ENCODE peak calls at places on chromosome 12, in four cellular contexts. H, Q, J and P are unnamed samples. For H3K9me3, the result is how much of the 10 kb centered on the place peaks cover.

GRCh38 chr12:51531284-51531981 is 59.6 kb upstream of the SCN8A start:
- DNase-seq in Q (no peak), H (no peak), J (no peak), P (no peak)

GRCh38 chr12:122944588-122944987 is 21.7 kb downstream of the ABCB9 start:
- DNase-seq in Q (peak), H (peak), J (no peak), P (peak)

GRCh38 chr12:105567061-105567460 is 236.6 kb downstream of the C12orf75 start:
- DNase-seq in Q (peak), H (no peak), J (no peak), P (no peak)

GRCh38 chr12:5123921-5124320 is 80.2 kb downstream of the KCNA5 start:
- DNase-seq in H (no peak), J (no peak), Q (peak), P (no peak)

GRCh38 chr12:39227218-39227617 is 215.7 kb downstream of the KIF21A start:
- DNase-seq in J (no peak), H (no peak), Q (peak), P (no peak)

GRCh38 chr12:118418385-118419057 is 42.2 kb downstream of the SUDS3 start:
- DNase-seq in J (no peak), Q (no peak), H (no peak), P (no peak)

GRCh38 chr12:77231548-77231947 is 166.2 kb upstream of the E2F7 start:
- DNase-seq in J (no peak), H (no peak), Q (peak), P (peak)

GRCh38 chr12:125633686-125634085 is 568.5 kb downstream of the AACS start:
- DNase-seq in J (no peak), Q (no peak), H (no peak), P (peak)

GRCh38 chr12:110338754-110339153 is 57.7 kb downstream of the ATP2A2 start:
- DNase-seq in H (no peak), Q (no peak), J (no peak), P (no peak)

GRCh38 chr12:4287325-4288290 is 14.0 kb downstream of the CCND2 start:
- DNase-seq in H (no peak), J (no peak), Q (no peak), P (no peak)

GRCh38 chr12:81492131-81492720 is 266.9 kb downstream of the PPFIA2 start:
- DNase-seq in Q (peak), H (no peak), J (peak), P (no peak)

GRCh38 chr12:27048822-27049752 is 26.7 kb downstream of the MED21 start:
- DNase-seq in J (no peak), H (no peak), Q (peak), P (no peak)

GRCh38 chr12:68352067-68352466 is 19.9 kb upstream of the MDM1 start:
- DNase-seq in J (no peak), Q (no peak), H (no peak), P (no peak)

GRCh38 chr12:70241845-70242244 is 1.4 kb upstream of the CNOT2 start:
- DNase-seq in Q (no peak), J (no peak), H (no peak), P (no peak)

GRCh38 chr12:93638095-93638494 is 39.1 kb upstream of the CRADD start:
- DNase-seq in J (no peak), Q (peak), H (no peak), P (no peak)

GRCh38 chr12:31964280-31964679 is 5.1 kb downstream of the RESF1 start:
- DNase-seq in J (no peak), H (no peak), Q (no peak), P (no peak)
- H3K9me3 ChIP-seq in J (under half), H (under half), Q (under half), P (under half)

GRCh38 chr12:38155020-38155395 is 161.6 kb upstream of the ALG10B start:
- DNase-seq in Q (no peak), J (no peak), H (no peak), P (no peak)
- H3K9me3 ChIP-seq in Q (under half), J (under half), H (under half), P (under half)

GRCh38 chr12:131245564-131246355 is 292.1 kb downstream of the ADGRD1 start:
- DNase-seq in J (no peak), H (no peak), Q (no peak), P (no peak)

GRCh38 chr12:131239384-131240094 is 285.8 kb downstream of the ADGRD1 start:
- DNase-seq in Q (no peak), J (no peak), H (no peak), P (no peak)

DNA sequence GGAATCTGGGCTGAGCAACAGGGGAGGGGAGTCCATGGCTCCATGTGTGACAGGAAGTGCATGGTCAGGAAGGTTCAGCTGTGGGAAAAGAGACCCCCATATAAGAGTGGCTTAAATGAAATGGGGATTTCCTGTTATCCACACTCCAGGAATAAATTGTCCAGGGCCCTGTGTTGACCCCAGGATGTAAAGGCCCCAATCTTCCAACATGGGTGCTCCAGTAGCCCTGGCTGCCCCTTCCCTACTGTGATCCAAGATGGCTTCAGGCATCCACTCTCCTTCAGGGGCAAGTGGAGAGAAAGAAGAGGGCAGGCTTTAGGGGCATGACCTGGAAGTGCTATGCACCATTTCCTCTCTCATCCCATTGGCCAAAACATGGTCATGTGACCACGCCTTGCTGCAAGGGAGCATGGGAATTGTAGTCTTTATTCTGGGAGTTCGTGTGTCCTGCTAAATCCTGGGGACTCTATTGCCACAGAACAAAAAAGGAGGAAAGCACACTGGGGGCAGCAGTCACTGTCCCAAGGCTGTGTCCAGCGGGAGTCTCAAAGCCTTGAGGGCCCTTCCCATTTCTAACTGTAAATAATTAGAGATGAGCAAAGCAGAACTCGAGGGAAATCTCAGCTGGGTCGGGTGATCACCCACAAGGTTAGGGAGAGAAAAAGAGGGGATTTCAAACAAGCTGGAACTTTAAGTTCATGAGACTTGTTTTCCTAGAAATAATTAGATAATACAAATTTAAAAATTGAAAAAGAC is 289.2 kb downstream of the ADGRD1 start:
- DNase-seq in J (no peak), Q (no peak), H (no peak), P (no peak)
- H3K9me3 ChIP-seq in J (under half), Q (under half), H (under half), P (under half)

DNA sequence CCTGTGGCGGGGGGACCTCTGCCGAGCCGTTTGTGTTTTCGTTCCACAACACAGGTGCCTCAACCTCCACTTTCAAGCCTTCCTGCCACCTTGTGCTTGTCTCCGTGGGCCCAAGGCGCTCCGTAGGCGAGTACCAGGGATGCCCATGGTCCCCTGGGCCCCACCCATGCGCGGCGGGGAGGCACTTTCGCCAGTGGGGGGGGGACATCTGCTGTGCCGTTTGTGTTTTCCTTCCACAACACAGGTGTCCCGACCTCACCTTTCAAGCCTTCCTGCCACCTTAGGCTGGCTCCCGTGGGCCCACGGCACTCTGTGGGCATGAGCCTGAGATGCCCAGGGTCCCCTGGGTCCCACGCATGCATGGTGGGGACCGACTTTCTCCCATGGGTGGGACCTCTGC is 335.9 kb downstream of the ALG10 start:
- DNase-seq in J (no peak), Q (no peak), H (no peak), P (no peak)
- H3K9me3 ChIP-seq in J (under half), Q (under half), H (under half), P (under half)

DNA sequence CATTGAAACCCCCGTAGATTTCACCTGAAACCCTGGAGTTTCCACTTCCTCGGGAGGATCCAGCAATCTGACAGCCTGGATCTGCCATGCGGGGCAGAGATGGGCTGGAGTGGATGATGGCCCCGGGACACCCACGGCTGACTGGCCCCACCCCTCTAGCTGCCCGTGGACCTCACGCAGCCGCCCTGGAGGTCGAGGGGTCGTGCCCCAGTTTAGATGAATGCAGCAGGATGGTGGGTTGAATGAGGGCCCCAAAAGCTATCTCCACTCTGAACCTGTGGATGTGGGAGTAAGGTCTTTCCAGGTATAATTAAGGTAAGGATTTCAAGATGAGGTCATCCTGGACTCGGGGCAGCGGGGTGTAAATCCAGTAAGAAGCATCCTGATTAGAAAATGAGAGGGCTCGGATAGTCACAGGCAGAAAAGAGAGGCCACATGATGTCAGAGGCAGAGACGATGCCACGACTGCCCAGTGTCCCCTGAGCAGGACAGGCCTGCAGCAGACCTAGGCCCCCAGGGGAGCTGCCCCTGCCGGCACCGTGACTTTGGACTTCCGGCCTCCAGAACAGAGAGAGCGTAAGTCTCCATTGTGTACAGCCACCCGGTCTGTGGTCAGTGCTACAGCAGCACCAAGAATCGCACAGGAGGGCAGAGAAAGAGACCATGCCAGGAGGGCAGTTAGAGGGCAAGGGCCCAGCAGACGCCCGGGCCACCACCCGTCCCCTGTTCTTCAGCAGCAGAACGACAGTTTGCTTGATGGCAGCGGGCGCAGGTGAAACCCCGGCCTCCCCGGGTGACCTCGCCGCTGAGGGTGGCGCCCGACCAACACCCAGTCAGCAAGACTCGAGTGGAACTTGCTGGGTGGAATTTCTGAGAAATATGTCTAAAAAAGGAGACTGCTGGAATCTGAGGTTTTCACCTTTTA is 20.0 kb downstream of the GALNT9 start:
- DNase-seq in Q (no peak), H (peak), J (no peak), P (no peak)
- H3K9me3 ChIP-seq in Q (under half), H (under half), J (under half), P (under half)

GRCh38 chr12:56866493-56866892 is 67.7 kb downstream of the SDR9C7 start:
- DNase-seq in J (no peak), H (no peak), Q (no peak), P (no peak)
- H3K9me3 ChIP-seq in J (under half), H (under half), Q (under half), P (under half)

GRCh38 chr12:130100634-130101033 is 61.6 kb upstream of the FZD10 start:
- DNase-seq in J (no peak), Q (no peak), H (no peak), P (no peak)
- H3K9me3 ChIP-seq in J (under half), Q (under half), H (under half), P (under half)